ENCODE peak calls at places on chromosomes 13 and 19, in seven cellular contexts. One of them, this sample, is unnamed.

GRCh38 chr19:35596366-35596999 is 10.5 kb downstream of the PMIS2 start:
- DNase-seq in right lobe of liver: no peak
- DNase-seq in neural progenitor cell: no peak
- DNase-seq in NT2/D1: no peak
- DNase-seq in GM23248: no peak
- DNase-seq in gastrocnemius medialis: no peak
- DNase-seq in uterus: no peak
- DNase-seq in this sample: no peak

GRCh38 chr13:43758834-43759233 is 27.9 kb downstream of the ENOX1 start:
- DNase-seq in right lobe of liver: no peak
- DNase-seq in neural progenitor cell: no peak
- DNase-seq in NT2/D1: no peak
- DNase-seq in GM23248: no peak
- DNase-seq in gastrocnemius medialis: no peak
- DNase-seq in uterus: no peak
- DNase-seq in this sample: no peak

GRCh38 chr13:54573186-54573585 is 1544.6 kb downstream of the OLFM4 start:
- DNase-seq in right lobe of liver: no peak
- DNase-seq in neural progenitor cell: no peak
- DNase-seq in NT2/D1: no peak
- DNase-seq in GM23248: no peak
- DNase-seq in gastrocnemius medialis: no peak
- DNase-seq in uterus: no peak
- DNase-seq in this sample: no peak

GRCh38 chr19:2578391-2578826 is 102.5 kb downstream of the GADD45B start:
- DNase-seq in right lobe of liver: no peak
- DNase-seq in neural progenitor cell: peak; percentile 43
- DNase-seq in NT2/D1: no peak
- DNase-seq in GM23248: peak; percentile 76
- DNase-seq in gastrocnemius medialis: no peak
- DNase-seq in uterus: no peak
- DNase-seq in this sample: no peak

GRCh38 chr19:19514215-19514633 is 1.1 kb downstream of the TSSK6 start:
- DNase-seq in right lobe of liver: peak; percentile 81
- DNase-seq in neural progenitor cell: no peak
- DNase-seq in NT2/D1: no peak
- DNase-seq in GM23248: peak; percentile 20
- DNase-seq in gastrocnemius medialis: peak; percentile 48
- DNase-seq in uterus: no peak
- DNase-seq in this sample: peak; percentile 85

GRCh38 chr19:3095375-3096191 is 1.4 kb downstream of the GNA11 start:
- DNase-seq in right lobe of liver: peak; percentile 51
- DNase-seq in neural progenitor cell: peak; percentile 88
- DNase-seq in NT2/D1: peak; percentile 33
- DNase-seq in GM23248: peak; percentile 35
- DNase-seq in gastrocnemius medialis: no peak
- DNase-seq in uterus: no peak
- DNase-seq in this sample: no peak

GRCh38 chr19:47695533-47696262 is 17.5 kb upstream of the EHD2 start:
- DNase-seq in right lobe of liver: no peak
- DNase-seq in neural progenitor cell: no peak
- DNase-seq in NT2/D1: no peak
- DNase-seq in GM23248: no peak
- DNase-seq in gastrocnemius medialis: no peak
- DNase-seq in uterus: no peak
- DNase-seq in this sample: no peak

GRCh38 chr13:106530209-106530906 is 5.1 kb downstream of the EFNB2 start:
- DNase-seq in right lobe of liver: no peak
- DNase-seq in neural progenitor cell: peak; percentile 46
- DNase-seq in NT2/D1: no peak
- DNase-seq in GM23248: no peak
- DNase-seq in gastrocnemius medialis: no peak
- DNase-seq in uterus: no peak
- DNase-seq in this sample: peak; percentile 50

GRCh38 chr13:113898391-113898790 is 34.5 kb upstream of the GAS6 start:
- DNase-seq in right lobe of liver: no peak
- DNase-seq in neural progenitor cell: no peak
- DNase-seq in NT2/D1: no peak
- DNase-seq in GM23248: no peak
- DNase-seq in gastrocnemius medialis: no peak
- DNase-seq in uterus: no peak
- DNase-seq in this sample: no peak

GRCh38 chr13:113901231-113901630 is 37.4 kb upstream of the GAS6 start:
- DNase-seq in right lobe of liver: no peak
- DNase-seq in neural progenitor cell: no peak
- DNase-seq in NT2/D1: no peak
- DNase-seq in GM23248: peak; percentile 87
- DNase-seq in gastrocnemius medialis: peak; percentile 9
- DNase-seq in uterus: no peak
- DNase-seq in this sample: no peak

GRCh38 chr13:113902536-113902935 is 38.7 kb upstream of the GAS6 start:
- DNase-seq in right lobe of liver: no peak
- DNase-seq in neural progenitor cell: no peak
- DNase-seq in NT2/D1: no peak
- DNase-seq in GM23248: peak; percentile 5
- DNase-seq in gastrocnemius medialis: no peak
- DNase-seq in uterus: no peak
- DNase-seq in this sample: no peak

GRCh38 chr13:113901642-113902041 is 37.8 kb upstream of the GAS6 start:
- DNase-seq in right lobe of liver: no peak
- DNase-seq in neural progenitor cell: no peak
- DNase-seq in NT2/D1: no peak
- DNase-seq in GM23248: no peak
- DNase-seq in gastrocnemius medialis: peak; percentile 4
- DNase-seq in uterus: no peak
- DNase-seq in this sample: no peak

GRCh38 chr13:113900646-113901045 is 36.8 kb upstream of the GAS6 start:
- DNase-seq in right lobe of liver: no peak
- DNase-seq in neural progenitor cell: no peak
- DNase-seq in NT2/D1: no peak
- DNase-seq in GM23248: no peak
- DNase-seq in gastrocnemius medialis: no peak
- DNase-seq in uterus: no peak
- DNase-seq in this sample: no peak
- H3K4me1 ChIP-seq in right lobe of liver: no peaks in the 10 kb centered on the region
- H3K4me1 ChIP-seq in neural progenitor cell: no peaks in the 10 kb centered on the region
- H3K4me1 ChIP-seq in NT2/D1: no peaks in the 10 kb centered on the region
- H3K4me1 ChIP-seq in GM23248: peaks cover 56% of the 10 kb centered on the region
- H3K4me1 ChIP-seq in gastrocnemius medialis: no peaks in the 10 kb centered on the region
- H3K4me1 ChIP-seq in uterus: no peaks in the 10 kb centered on the region
- H3K4me1 ChIP-seq in this sample: peaks cover 8% of the 10 kb centered on the region

GRCh38 chr13:23357349-23357748 is 76.2 kb downstream of the SACS start:
- DNase-seq in right lobe of liver: no peak
- DNase-seq in neural progenitor cell: no peak
- DNase-seq in NT2/D1: no peak
- DNase-seq in GM23248: peak; percentile 71
- DNase-seq in gastrocnemius medialis: no peak
- DNase-seq in uterus: no peak
- DNase-seq in this sample: no peak
- H3K36me3 ChIP-seq in right lobe of liver: no peaks in the 10 kb centered on the region
- H3K36me3 ChIP-seq in neural progenitor cell: peaks cover 20% of the 10 kb centered on the region
- H3K36me3 ChIP-seq in NT2/D1: peaks cover 88% of the 10 kb centered on the region
- H3K36me3 ChIP-seq in GM23248: peaks cover 24% of the 10 kb centered on the region
- H3K36me3 ChIP-seq in gastrocnemius medialis: no peaks in the 10 kb centered on the region
- H3K36me3 ChIP-seq in uterus: no peaks in the 10 kb centered on the region
- H3K36me3 ChIP-seq in this sample: peaks cover 93% of the 10 kb centered on the region

GRCh38 chr13:25905411-25906010 is 146.3 kb downstream of the SHISA2 start:
- DNase-seq in right lobe of liver: no peak
- DNase-seq in neural progenitor cell: no peak
- DNase-seq in NT2/D1: no peak
- DNase-seq in GM23248: no peak
- DNase-seq in gastrocnemius medialis: no peak
- DNase-seq in uterus: peak; percentile 23
- DNase-seq in this sample: no peak

GRCh38 chr13:25904830-25905229 is 147.0 kb downstream of the SHISA2 start:
- DNase-seq in right lobe of liver: no peak
- DNase-seq in neural progenitor cell: no peak
- DNase-seq in NT2/D1: no peak
- DNase-seq in GM23248: no peak
- DNase-seq in gastrocnemius medialis: no peak
- DNase-seq in uterus: no peak
- DNase-seq in this sample: no peak

GRCh38 chr13:25902946-25903345 is 148.9 kb downstream of the SHISA2 start:
- DNase-seq in right lobe of liver: no peak
- DNase-seq in neural progenitor cell: no peak
- DNase-seq in NT2/D1: no peak
- DNase-seq in GM23248: no peak
- DNase-seq in gastrocnemius medialis: no peak
- DNase-seq in uterus: no peak
- DNase-seq in this sample: no peak

GRCh38 chr13:25908390-25908789 is 143.4 kb downstream of the SHISA2 start:
- DNase-seq in right lobe of liver: no peak
- DNase-seq in neural progenitor cell: peak; percentile 69
- DNase-seq in NT2/D1: no peak
- DNase-seq in GM23248: no peak
- DNase-seq in gastrocnemius medialis: no peak
- DNase-seq in uterus: no peak
- DNase-seq in this sample: no peak

GRCh38 chr13:25906211-25906661 is 145.6 kb downstream of the SHISA2 start:
- DNase-seq in right lobe of liver: no peak
- DNase-seq in neural progenitor cell: no peak
- DNase-seq in NT2/D1: no peak
- DNase-seq in GM23248: no peak
- DNase-seq in gastrocnemius medialis: no peak
- DNase-seq in uterus: no peak
- DNase-seq in this sample: no peak
- H3K4me1 ChIP-seq in right lobe of liver: no peaks in the 10 kb centered on the region
- H3K4me1 ChIP-seq in neural progenitor cell: peaks cover 34% of the 10 kb centered on the region
- H3K4me1 ChIP-seq in NT2/D1: peaks cover 6% of the 10 kb centered on the region
- H3K4me1 ChIP-seq in GM23248: no peaks in the 10 kb centered on the region
- H3K4me1 ChIP-seq in gastrocnemius medialis: no peaks in the 10 kb centered on the region
- H3K4me1 ChIP-seq in uterus: no peaks in the 10 kb centered on the region
- H3K4me1 ChIP-seq in this sample: peaks cover 9% of the 10 kb centered on the region

GRCh38 chr19:10395853-10396355 is 7.4 kb downstream of the CDC37 start:
- DNase-seq in right lobe of liver: no peak
- DNase-seq in neural progenitor cell: no peak
- DNase-seq in NT2/D1: no peak
- DNase-seq in GM23248: no peak
- DNase-seq in gastrocnemius medialis: no peak
- DNase-seq in uterus: no peak
- DNase-seq in this sample: no peak
- H3K36me3 ChIP-seq in right lobe of liver: peaks cover 38% of the 10 kb centered on the region
- H3K36me3 ChIP-seq in neural progenitor cell: no peaks in the 10 kb centered on the region
- H3K36me3 ChIP-seq in NT2/D1: peaks cover 88% of the 10 kb centered on the region
- H3K36me3 ChIP-seq in GM23248: peaks cover 16% of the 10 kb centered on the region
- H3K36me3 ChIP-seq in gastrocnemius medialis: no peaks in the 10 kb centered on the region
- H3K36me3 ChIP-seq in uterus: no peaks in the 10 kb centered on the region
- H3K36me3 ChIP-seq in this sample: peaks cover 59% of the 10 kb centered on the region

GRCh38 chr13:50511877-50512332 is 331.6 kb downstream of the DLEU7 start:
- DNase-seq in right lobe of liver: no peak
- DNase-seq in neural progenitor cell: no peak
- DNase-seq in NT2/D1: no peak
- DNase-seq in GM23248: no peak
- DNase-seq in gastrocnemius medialis: no peak
- DNase-seq in uterus: no peak
- DNase-seq in this sample: no peak
- H3K4me1 ChIP-seq in right lobe of liver: peaks cover 9% of the 10 kb centered on the region
- H3K4me1 ChIP-seq in neural progenitor cell: peaks cover 25% of the 10 kb centered on the region
- H3K4me1 ChIP-seq in NT2/D1: no peaks in the 10 kb centered on the region
- H3K4me1 ChIP-seq in GM23248: peaks cover 18% of the 10 kb centered on the region
- H3K4me1 ChIP-seq in gastrocnemius medialis: peaks cover 20% of the 10 kb centered on the region
- H3K4me1 ChIP-seq in uterus: peaks cover 6% of the 10 kb centered on the region
- H3K4me1 ChIP-seq in this sample: peaks cover 34% of the 10 kb centered on the region

GRCh38 chr13:67140006-67140405 is 90.1 kb downstream of the PCDH9 start:
- DNase-seq in right lobe of liver: no peak
- DNase-seq in neural progenitor cell: no peak
- DNase-seq in NT2/D1: no peak
- DNase-seq in GM23248: no peak
- DNase-seq in gastrocnemius medialis: no peak
- DNase-seq in uterus: no peak
- DNase-seq in this sample: no peak

GRCh38 chr13:67139551-67139950 is 90.6 kb downstream of the PCDH9 start:
- DNase-seq in right lobe of liver: no peak
- DNase-seq in neural progenitor cell: no peak
- DNase-seq in NT2/D1: no peak
- DNase-seq in GM23248: no peak
- DNase-seq in gastrocnemius medialis: no peak
- DNase-seq in uterus: no peak
- DNase-seq in this sample: no peak

GRCh38 chr13:67137044-67137735 is 92.9 kb downstream of the PCDH9 start:
- DNase-seq in right lobe of liver: no peak
- DNase-seq in neural progenitor cell: no peak
- DNase-seq in NT2/D1: no peak
- DNase-seq in GM23248: no peak
- DNase-seq in gastrocnemius medialis: no peak
- DNase-seq in uterus: no peak
- DNase-seq in this sample: no peak

GRCh38 chr13:67136157-67136556 is 94.0 kb downstream of the PCDH9 start:
- DNase-seq in right lobe of liver: no peak
- DNase-seq in neural progenitor cell: no peak
- DNase-seq in NT2/D1: no peak
- DNase-seq in GM23248: no peak
- DNase-seq in gastrocnemius medialis: no peak
- DNase-seq in uterus: no peak
- DNase-seq in this sample: no peak

GRCh38 chr13:67138937-67139336 is 91.2 kb downstream of the PCDH9 start:
- DNase-seq in right lobe of liver: no peak
- DNase-seq in neural progenitor cell: no peak
- DNase-seq in NT2/D1: no peak
- DNase-seq in GM23248: no peak
- DNase-seq in gastrocnemius medialis: no peak
- DNase-seq in uterus: no peak
- DNase-seq in this sample: no peak
- H3K36me3 ChIP-seq in right lobe of liver: no peaks in the 10 kb centered on the region
- H3K36me3 ChIP-seq in neural progenitor cell: no peaks in the 10 kb centered on the region
- H3K36me3 ChIP-seq in NT2/D1: no peaks in the 10 kb centered on the region
- H3K36me3 ChIP-seq in GM23248: no peaks in the 10 kb centered on the region
- H3K36me3 ChIP-seq in gastrocnemius medialis: no peaks in the 10 kb centered on the region
- H3K36me3 ChIP-seq in uterus: no peaks in the 10 kb centered on the region
- H3K36me3 ChIP-seq in this sample: no peaks in the 10 kb centered on the region

GRCh38 chr19:42303876-42304275 is 1.5 kb upstream of the PAFAH1B3 start:
- DNase-seq in right lobe of liver: no peak
- DNase-seq in neural progenitor cell: no peak
- DNase-seq in NT2/D1: no peak
- DNase-seq in GM23248: no peak
- DNase-seq in gastrocnemius medialis: no peak
- DNase-seq in uterus: no peak
- DNase-seq in this sample: no peak
- H3K4me1 ChIP-seq in right lobe of liver: no peaks in the 10 kb centered on the region
- H3K4me1 ChIP-seq in neural progenitor cell: peaks cover 14% of the 10 kb centered on the region
- H3K4me1 ChIP-seq in NT2/D1: peaks cover 8% of the 10 kb centered on the region
- H3K4me1 ChIP-seq in GM23248: no peaks in the 10 kb centered on the region
- H3K4me1 ChIP-seq in gastrocnemius medialis: peaks cover 16% of the 10 kb centered on the region
- H3K4me1 ChIP-seq in uterus: no peaks in the 10 kb centered on the region
- H3K4me1 ChIP-seq in this sample: peaks cover 12% of the 10 kb centered on the region

DNA sequence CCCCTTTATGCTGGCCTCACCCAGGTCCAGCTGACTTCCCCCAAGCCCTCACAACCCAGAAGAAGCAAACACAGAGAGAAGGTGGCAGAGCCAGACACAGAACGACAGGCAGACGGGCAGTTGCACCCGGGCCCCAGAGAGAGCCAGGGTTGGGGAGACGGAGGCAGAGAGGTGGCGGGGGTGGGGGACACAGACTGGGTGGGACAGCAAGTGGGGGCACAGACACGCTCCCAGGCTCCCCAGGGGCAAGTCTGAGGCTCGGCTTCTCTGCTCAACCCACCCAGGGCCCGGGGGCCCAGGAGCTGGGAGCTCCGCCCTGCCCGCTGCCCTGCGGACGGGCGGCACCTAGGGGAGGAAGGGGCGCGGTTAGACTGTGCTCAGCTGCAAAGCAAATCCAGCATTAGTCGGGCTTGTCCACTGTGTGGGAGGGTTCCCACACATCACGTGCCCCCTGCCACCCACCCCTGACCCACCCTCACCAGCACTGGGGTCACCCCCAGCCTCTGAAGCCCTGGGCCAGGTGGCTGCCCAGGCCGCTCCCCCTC is 31.3 kb upstream of the ASF1B start:
- DNase-seq in right lobe of liver: no peak
- DNase-seq in neural progenitor cell: no peak
- DNase-seq in NT2/D1: no peak
- DNase-seq in GM23248: no peak
- DNase-seq in gastrocnemius medialis: no peak
- DNase-seq in uterus: no peak
- DNase-seq in this sample: no peak
- H3K36me3 ChIP-seq in right lobe of liver: no peaks in the 10 kb centered on the region
- H3K36me3 ChIP-seq in neural progenitor cell: no peaks in the 10 kb centered on the region
- H3K36me3 ChIP-seq in NT2/D1: peaks cover 49% of the 10 kb centered on the region
- H3K36me3 ChIP-seq in GM23248: no peaks in the 10 kb centered on the region
- H3K36me3 ChIP-seq in gastrocnemius medialis: no peaks in the 10 kb centered on the region
- H3K36me3 ChIP-seq in uterus: no peaks in the 10 kb centered on the region
- H3K36me3 ChIP-seq in this sample: peaks cover 9% of the 10 kb centered on the region

This sample was measured in heart right ventricle.